ENCODE peak calls at places on chromosome 14, in nine cellular contexts. S is endothelial cell of umbilical vein, V is Panc1, C is HCT116, O is H1, H is HL-60, L is HepG2, T is GM23338, E is K562. U is an unnamed sample.

GRCh38 chr14:89771251-89771650 is 183.3 kb downstream of the EFCAB11 start:
- DNase-seq in T (no peak), V (no peak), L (no peak), S (peak; percentile 41), C (no peak), H (no peak), E (no peak), O (no peak), U (no peak)

GRCh38 chr14:48826058-48826457 is 760.1 kb downstream of the RPS29 start:
- DNase-seq in T (no peak), C (no peak), H (no peak), O (no peak), E (no peak), V (no peak), S (no peak), L (no peak), U (no peak)

GRCh38 chr14:66345986-66346385 is 140.2 kb upstream of the CCDC196 start:
- DNase-seq in S (no peak), H (no peak), O (no peak), V (no peak), T (no peak), C (no peak), E (no peak), L (no peak), U (no peak)

GRCh38 chr14:73272393-73272792 is 35.1 kb downstream of the PAPLN start:
- DNase-seq in S (no peak), L (no peak), H (no peak), E (no peak), O (no peak), C (no peak), T (no peak), V (no peak), U (no peak)

GRCh38 chr14:89489796-89490506 is 72.9 kb upstream of the FOXN3 start:
- DNase-seq in E (no peak), S (no peak), O (no peak), H (no peak), T (no peak), L (no peak), C (no peak), V (no peak), U (no peak)

GRCh38 chr14:32559595-32559994 is 230.5 kb downstream of the AKAP6 start:
- DNase-seq in O (no peak), E (no peak), T (no peak), L (no peak), H (no peak), C (no peak), S (no peak), V (no peak), U (no peak)

GRCh38 chr14:74302160-74302628 is 540 bp downstream of the ABCD4 start:
- DNase-seq in T (peak; percentile 64), E (peak; percentile 42), O (no peak), V (no peak), L (peak; percentile 58), H (peak; percentile 15), S (peak; percentile 72), C (no peak), U (no peak)

GRCh38 chr14:50062438-50063039 is 53.8 kb downstream of the VCPKMT start:
- DNase-seq in H (no peak), C (peak; percentile 37), O (no peak), V (no peak), S (peak; percentile 81), E (peak; percentile 80), T (peak; percentile 59), L (peak; percentile 88), U (no peak)

GRCh38 chr14:97832734-97833133 is 1035.6 kb downstream of the VRK1 start:
- DNase-seq in L (no peak), H (no peak), S (no peak), E (no peak), T (no peak), O (no peak), V (no peak), C (no peak), U (no peak)

GRCh38 chr14:99055816-99056215 is 216.2 kb downstream of the BCL11B start:
- DNase-seq in L (no peak), V (no peak), S (no peak), T (no peak), O (no peak), C (no peak), H (no peak), E (no peak), U (no peak)

GRCh38 chr14:84485016-84485415 is 1044.9 kb upstream of the FLRT2 start:
- DNase-seq in O (no peak), C (no peak), T (no peak), S (no peak), H (no peak), L (no peak), E (no peak), V (no peak), U (no peak)

GRCh38 chr14:50834802-50835276 is 3.9 kb upstream of the NIN start:
- DNase-seq in L (peak; percentile 25), O (no peak), T (no peak), S (no peak), H (no peak), C (no peak), V (no peak), E (no peak), U (no peak)

GRCh38 chr14:101252443-101253214 is 308.7 kb upstream of the DIO3 start:
- DNase-seq in T (no peak), L (no peak), O (no peak), H (no peak), S (no peak), E (no peak), C (no peak), V (no peak), U (no peak)

GRCh38 chr14:101836131-101836530 is 74.6 kb downstream of the PPP2R5C start:
- DNase-seq in E (no peak), H (no peak), S (peak; percentile 72), C (no peak), O (no peak), V (no peak), T (no peak), L (no peak), U (no peak)

GRCh38 chr14:60311417-60311816 is 62.4 kb downstream of the PPM1A start:
- DNase-seq in V (no peak), C (no peak), E (no peak), O (no peak), H (no peak), L (no peak), S (peak; percentile 36), T (no peak), U (no peak)

GRCh38 chr14:73770977-73771847 is 57.0 kb upstream of the PNMA1 start:
- DNase-seq in O (no peak), E (no peak), L (no peak), C (no peak), H (no peak), V (no peak), T (no peak), S (no peak), U (no peak)

GRCh38 chr14:42736408-42736807 is 1129.7 kb downstream of the LRFN5 start:
- DNase-seq in T (no peak), S (no peak), L (no peak), O (no peak), V (no peak), C (no peak), H (no peak), E (no peak), U (no peak)
- TF ChIP-seq POLR2AphosphoS5 in T (no peak), S (no peak), L (no peak), O (no peak), V (no peak), C (no peak), H (no peak), E (no peak), U (no peak)

GRCh38 chr14:34088918-34089317 is 138.0 kb upstream of the EGLN3 start:
- DNase-seq in H (no peak), E (no peak), C (no peak), S (no peak), L (no peak), V (no peak), O (no peak), T (no peak), U (no peak)
- TF ChIP-seq CTCF in H (no peak), E (no peak), C (no peak), S (no peak), L (no peak), V (no peak), O (no peak), T (no peak), U (no peak)

DNA sequence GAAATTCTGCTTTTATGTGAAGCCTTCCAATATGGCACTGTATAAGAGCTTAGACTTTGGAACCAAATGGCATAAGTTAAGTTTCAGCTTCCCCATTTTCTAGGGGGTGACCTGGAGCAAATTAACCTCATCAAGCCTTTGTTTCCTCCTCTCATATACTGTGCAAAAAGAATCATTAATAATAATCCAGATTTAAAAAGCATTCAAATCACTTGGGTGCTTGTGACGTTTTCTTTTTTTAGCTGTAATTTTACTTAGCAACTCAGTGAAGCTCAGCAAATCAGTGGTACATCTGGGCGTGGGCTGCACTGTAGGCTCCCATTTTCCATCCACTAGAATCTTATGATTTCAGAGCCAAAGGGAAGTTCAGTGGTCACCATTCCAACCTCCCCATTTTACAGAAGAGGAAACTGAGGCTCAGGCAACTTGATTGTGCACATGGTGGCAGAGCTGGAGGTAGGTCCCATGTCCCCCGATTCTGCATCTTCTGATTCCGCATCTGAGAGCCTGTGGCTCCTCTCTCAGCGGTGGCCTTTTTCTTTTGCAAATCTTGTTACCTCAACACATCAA is 131.2 kb downstream of the SNAPC1 start:
- DNase-seq in S (no peak), E (no peak), C (no peak), L (no peak), H (no peak), O (no peak), V (no peak), T (no peak), U (no peak)
- TF ChIP-seq POLR2AphosphoS5 in S (no peak), E (no peak), C (no peak), L (no peak), H (no peak), O (no peak), V (no peak), T (no peak), U (no peak)

GRCh38 chr14:95258754-95259593 is 60.7 kb downstream of the CLMN start:
- DNase-seq in V (no peak), S (peak; percentile 24), C (no peak), T (no peak), H (no peak), O (no peak), E (no peak), L (no peak), U (no peak)
- TF ChIP-seq CTCF in V (no peak), S (no peak), C (no peak), T (no peak), H (no peak), O (no peak), E (no peak), L (no peak), U (no peak)

DNA sequence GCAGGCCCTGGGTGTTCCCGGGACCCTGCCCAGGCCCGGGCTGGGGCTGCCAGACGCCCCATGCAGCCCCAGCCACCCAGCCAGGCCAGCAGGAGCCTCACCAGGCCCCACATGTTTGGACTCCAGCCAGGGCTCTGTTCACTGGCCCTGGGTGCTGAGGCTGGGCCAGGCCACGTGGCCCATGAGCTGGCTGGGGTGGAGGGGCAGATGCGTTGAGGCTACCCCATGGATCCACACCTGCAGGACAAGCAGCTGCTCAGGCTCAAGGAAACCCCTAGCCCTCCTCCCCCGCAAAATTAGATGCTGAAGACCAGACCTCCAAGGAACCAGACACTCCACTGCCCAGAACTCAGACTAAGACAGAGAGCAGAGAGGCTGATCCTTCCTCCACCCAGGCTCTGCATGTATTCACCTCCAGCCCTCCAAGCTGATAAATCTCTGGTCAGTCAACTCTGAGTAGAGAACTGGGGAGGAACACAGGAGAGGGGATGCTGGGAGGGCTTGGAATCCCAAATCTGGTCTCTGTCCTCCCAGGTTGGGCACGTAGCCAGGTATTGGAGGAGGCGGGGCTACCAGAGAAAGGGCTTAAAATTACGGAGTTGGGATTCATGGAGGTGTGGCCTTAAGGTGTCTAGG is 1.6 kb downstream of the CDH24 start:
- DNase-seq in V (no peak), L (no peak), H (no peak), C (no peak), O (no peak), S (no peak), T (no peak), E (peak; percentile 42), U (no peak)
- TF ChIP-seq POLR2AphosphoS5 in V (no peak), L (no peak), H (no peak), C (no peak), O (no peak), S (no peak), T (no peak), E (no peak), U (no peak)